ENCODE peak calls at places on chromosomes 2 and 18, in nine cellular contexts. N is neural progenitor cell, W is mesendoderm, P is fibroblast of lung, X is HCT116, K is PC-3, G is neuronal stem cell, H is mesenchymal stem cell, I is GM12878. O is an unnamed sample. For H3K36me3, the result is how much of the 10 kb centered on the place peaks cover.

GRCh38 chr2:166126014-166126639 is 1.7 kb downstream of the SCN1A start:
- DNase-seq in N (no peak), W (no peak), P (peak), X (no peak), K (no peak), G (no peak), H (no peak), I (no peak), O (no peak)

GRCh38 chr18:38115201-38115600 is 549.6 kb upstream of the CELF4 start:
- DNase-seq in N (no peak), W (no peak), P (no peak), X (no peak), K (no peak), G (no peak), H (no peak), I (no peak), O (no peak)

GRCh38 chr2:45268631-45269030 is 259.4 kb upstream of the SIX2 start:
- DNase-seq in N (no peak), W (no peak), P (no peak), X (no peak), K (no peak), G (no peak), H (no peak), I (no peak), O (no peak)

GRCh38 chr2:214960677-214961076 is 151.2 kb upstream of the BARD1 start:
- DNase-seq in N (no peak), W (no peak), P (no peak), X (no peak), K (peak), G (no peak), H (no peak), I (no peak), O (no peak)

GRCh38 chr2:69694894-69695849 is 46.8 kb upstream of the ANXA4 start:
- DNase-seq in N (no peak), W (no peak), P (peak), X (no peak), K (peak), G (no peak), H (peak), I (no peak), O (no peak)

GRCh38 chr2:180004731-180005130 is 2.4 kb downstream of the CWC22 start:
- DNase-seq in N (no peak), W (peak), P (peak), X (no peak), K (no peak), G (no peak), H (no peak), I (no peak), O (no peak)

GRCh38 chr18:79951545-79952456 is at the start of gene SLC66A2:
- DNase-seq in N (peak), W (peak), P (peak), X (peak), K (peak), G (peak), H (peak), I (no peak), O (peak)

GRCh38 chr2:111957872-111958354 is 59.5 kb downstream of the MERTK start:
- DNase-seq in N (no peak), W (no peak), P (no peak), X (no peak), K (no peak), G (no peak), H (no peak), I (no peak), O (peak)

GRCh38 chr18:62715829-62716678 is 713 bp downstream of the PHLPP1 start:
- DNase-seq in N (peak), W (peak), P (peak), X (peak), K (peak), G (peak), H (peak), I (no peak), O (peak)

DNA sequence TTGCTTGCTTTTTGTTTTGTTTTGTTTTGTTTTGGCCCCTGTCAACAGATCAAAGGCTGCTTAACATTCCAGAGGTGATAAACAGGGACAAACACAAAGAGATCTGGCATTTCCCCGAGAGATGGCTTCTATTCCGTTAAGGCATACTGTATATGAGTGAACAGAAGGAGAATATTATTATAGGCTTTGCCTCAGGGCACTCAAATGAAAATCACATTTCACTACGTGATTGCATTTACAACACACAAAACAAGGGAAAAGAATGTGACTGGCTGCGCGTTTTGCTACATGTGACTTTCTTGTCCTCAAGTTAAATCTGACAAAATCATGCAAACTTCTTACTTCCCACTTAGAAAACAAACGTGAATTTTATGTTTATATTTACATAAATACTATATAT is 1037.9 kb upstream of the DDX18 start:
- DNase-seq in N (peak), W (no peak), P (no peak), X (no peak), K (no peak), G (no peak), H (no peak), I (no peak), O (no peak)
- H3K4me3 ChIP-seq in N (no peak), W (no peak), P (no peak), X (no peak), K (no peak), G (no peak), H (no peak), I (no peak), O (no peak)

DNA sequence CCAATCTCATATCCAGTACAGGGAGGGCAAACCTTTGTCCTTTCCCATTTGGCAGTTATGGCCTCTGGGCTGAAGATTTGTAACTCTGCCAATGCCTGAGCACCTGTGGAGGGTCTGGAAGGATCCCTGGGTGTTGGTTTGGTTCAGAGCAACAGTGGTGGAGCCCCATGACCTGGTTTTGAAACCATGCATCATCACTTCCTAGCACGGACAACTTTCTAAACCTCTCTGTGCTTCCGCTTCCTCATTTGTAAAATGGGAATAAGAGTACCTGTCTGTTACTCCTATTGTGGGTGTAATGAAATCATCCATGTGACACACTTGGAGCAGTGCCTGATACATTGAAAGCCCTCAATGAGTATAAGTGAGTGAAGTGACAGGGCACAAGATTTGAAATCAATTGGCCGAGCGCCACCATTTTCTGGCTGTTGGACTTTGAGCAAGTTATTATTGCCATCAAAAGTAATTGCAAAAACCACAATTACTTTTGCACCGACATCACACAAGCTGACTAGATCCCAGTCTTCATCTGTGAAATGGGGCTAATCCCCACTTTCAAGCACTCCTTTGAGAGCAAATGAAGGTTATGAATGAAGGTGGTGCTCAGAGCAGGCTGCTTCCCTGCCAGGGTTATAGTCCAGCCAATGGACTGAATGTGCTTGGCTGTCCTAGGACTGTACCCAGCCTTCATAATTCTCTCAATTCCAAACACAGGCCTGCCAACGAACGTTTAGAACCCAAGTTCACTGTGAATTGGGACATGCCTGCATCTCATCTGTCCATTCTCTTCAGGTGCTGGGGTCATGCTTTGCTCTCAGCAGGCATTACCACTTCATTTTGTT is 28.0 kb upstream of the ICOS start:
- DNase-seq in N (no peak), W (no peak), P (no peak), X (no peak), K (no peak), G (no peak), H (no peak), I (no peak), O (no peak)
- H3K9ac ChIP-seq in N (no peak), W (no peak), P (no peak), X (no peak), K (no peak), G (no peak), H (peak), I (no peak), O (no peak)

DNA sequence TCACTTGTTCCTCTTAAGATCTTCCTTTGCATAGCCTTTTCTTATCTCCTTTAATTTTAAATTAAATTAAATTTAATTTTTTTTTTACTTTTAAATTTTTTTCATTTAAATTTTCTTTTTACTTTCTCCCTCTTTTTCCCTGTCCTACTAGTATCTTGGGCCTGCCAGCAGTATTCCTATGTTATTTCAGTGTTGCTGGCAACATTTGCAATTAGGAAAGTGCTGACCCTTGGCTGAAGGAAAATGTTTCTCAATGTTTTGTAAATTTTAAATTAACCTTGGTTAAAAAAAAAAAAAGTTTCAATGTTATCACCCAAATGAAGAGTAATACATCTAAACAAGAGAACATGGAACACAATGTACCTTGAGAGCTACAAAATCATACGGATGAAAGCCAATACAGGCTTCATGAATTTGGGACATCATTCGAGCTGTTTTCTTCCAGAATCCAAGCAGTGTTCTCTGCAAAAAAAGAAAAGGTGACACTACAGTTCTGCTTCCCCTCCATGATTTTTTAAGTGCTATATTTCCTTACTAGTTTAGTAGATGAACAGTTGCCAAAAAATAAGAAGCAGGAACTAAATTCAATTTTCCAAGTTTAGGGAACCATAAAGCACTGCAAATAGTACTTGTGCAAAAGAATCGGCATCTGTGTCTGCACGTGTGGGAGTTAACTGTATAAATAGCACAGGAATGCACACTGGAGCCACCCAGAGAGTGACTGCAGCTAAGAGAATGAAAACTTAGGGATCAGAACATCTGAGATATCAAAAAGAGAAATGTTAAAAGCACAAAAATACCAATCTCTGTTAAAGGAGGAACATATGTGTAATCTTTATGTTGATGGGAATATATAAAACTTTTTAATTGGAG is 55.8 kb downstream of the ICA1L start:
- DNase-seq in N (no peak), W (no peak), P (peak), X (no peak), K (no peak), G (no peak), H (no peak), I (no peak), O (no peak)
- H3K36me3 ChIP-seq in N (under half), W (under half), P (under half), X (under half), K (under half), G (under half), H (under half), I (under half), O (under half)

GRCh38 chr2:218960196-218961165 is 1.0 kb downstream of the CDK5R2 start:
- DNase-seq in N (peak), W (no peak), P (no peak), X (no peak), K (no peak), G (no peak), H (no peak), I (no peak), O (peak)

GRCh38 chr2:218957685-218958084 is 1.8 kb upstream of the CDK5R2 start:
- DNase-seq in N (no peak), W (no peak), P (no peak), X (no peak), K (no peak), G (no peak), H (no peak), I (no peak), O (no peak)

GRCh38 chr2:218959761-218960195 is 312 bp downstream of the CDK5R2 start:
- DNase-seq in N (no peak), W (peak), P (no peak), X (no peak), K (no peak), G (no peak), H (no peak), I (no peak), O (peak)

GRCh38 chr2:218958276-218958675 is 1.2 kb upstream of the CDK5R2 start:
- DNase-seq in N (no peak), W (no peak), P (no peak), X (no peak), K (no peak), G (no peak), H (no peak), I (no peak), O (no peak)

DNA sequence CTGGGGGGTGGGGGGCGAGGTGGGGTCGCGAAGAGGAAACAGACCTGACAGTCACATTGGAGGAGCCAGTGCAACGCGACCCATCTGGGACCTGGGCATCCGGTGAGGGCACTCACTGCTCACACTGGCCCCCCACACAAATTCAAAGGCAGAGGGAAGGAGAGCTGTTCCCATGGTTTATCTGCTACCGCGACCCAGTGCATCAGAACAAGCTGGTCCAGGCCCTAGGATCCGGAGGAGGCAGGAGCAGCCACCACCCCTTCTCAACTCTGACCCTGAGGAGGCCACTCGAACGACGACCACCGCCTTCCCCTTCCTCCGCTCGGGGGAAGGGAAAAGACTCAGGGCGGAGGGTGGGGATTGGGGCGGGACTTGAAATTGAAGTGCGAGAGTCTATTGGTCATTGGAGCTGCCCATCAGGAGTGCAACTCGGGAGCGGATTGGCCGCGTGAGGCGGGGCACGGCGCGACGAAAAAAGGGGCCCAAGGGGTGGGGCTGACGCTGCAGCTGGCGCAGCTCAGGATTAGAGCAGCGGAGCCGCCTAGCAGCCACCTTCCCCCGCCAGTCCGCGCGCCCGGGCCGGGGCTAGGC is at the start of gene CDK5R2:
- DNase-seq in N (peak), W (peak), P (peak), X (peak), K (peak), G (peak), H (peak), I (peak), O (peak)
- H3K4me3 ChIP-seq in N (peak), W (peak), P (no peak), X (peak), K (peak), G (peak), H (peak), I (peak), O (no peak)

DNA sequence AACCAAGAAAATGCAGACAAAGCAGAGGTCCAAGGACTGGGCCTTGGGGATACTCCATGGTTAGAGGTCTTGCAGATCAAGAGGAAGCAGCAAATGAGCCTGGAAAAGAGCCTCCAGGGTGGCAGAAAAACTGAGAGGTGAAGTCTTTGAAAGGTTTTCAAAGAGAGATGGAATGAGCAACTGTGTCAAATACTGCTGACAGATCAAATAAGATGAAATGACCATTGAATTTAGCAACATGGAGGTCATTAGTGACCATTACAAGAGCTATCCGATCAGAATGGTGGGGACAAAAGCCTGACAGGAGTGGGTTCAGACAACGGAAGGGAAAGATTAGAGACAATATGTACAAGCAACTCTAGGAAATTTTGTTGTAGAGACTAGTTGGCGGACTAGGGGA is 1.5 kb downstream of the CLHC1 start:
- DNase-seq in N (no peak), W (no peak), P (no peak), X (no peak), K (no peak), G (no peak), H (no peak), I (no peak), O (no peak)
- H3K9ac ChIP-seq in N (no peak), W (no peak), P (no peak), X (no peak), K (no peak), G (no peak), H (no peak), I (no peak), O (no peak)

DNA sequence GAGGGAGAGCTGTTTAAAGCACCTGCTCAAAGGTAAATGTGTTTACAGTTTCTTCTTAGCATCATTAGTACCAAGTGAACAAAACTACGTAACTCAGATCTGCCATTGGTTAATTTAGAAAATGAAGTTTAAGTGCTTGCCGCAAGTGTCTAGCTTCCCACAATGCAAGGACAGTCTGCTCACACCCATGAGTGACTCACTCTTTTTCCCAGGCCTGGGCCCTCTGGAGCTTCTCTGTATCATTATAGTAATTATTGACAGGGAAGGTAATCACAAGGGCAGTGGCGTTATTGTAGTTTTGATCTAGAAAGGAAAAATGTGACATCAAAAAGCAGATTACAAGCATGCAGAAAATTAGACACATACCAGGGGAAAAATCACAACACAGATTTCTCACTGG is 38.5 kb downstream of the NPC1 start:
- DNase-seq in N (no peak), W (no peak), P (peak), X (peak), K (peak), G (no peak), H (peak), I (no peak), O (no peak)
- H3K36me3 ChIP-seq in N (under half), W (under half), P (under half), X (under half), K (half or more), G (half or more), H (under half), I (under half), O (under half)